ENCODE peak calls at places on chromosomes 5 and 9, in nine cellular contexts. One of them, this sample, is unnamed.

GRCh38 chr5:91885291-91886265 is 502.5 kb upstream of the ARRDC3 start:
- DNase-seq in brain microvascular endothelial cell: peak
- DNase-seq in sigmoid colon: no peak
- DNase-seq in aorta: no peak
- DNase-seq in A549: no peak
- DNase-seq in upper lobe of right lung: no peak
- DNase-seq in BE2C: no peak
- DNase-seq in ovary: no peak
- DNase-seq in Peyer's patch: no peak
- DNase-seq in this sample: no peak

GRCh38 chr9:123434619-123435240 is 78.7 kb downstream of the CRB2 start:
- DNase-seq in brain microvascular endothelial cell: peak
- DNase-seq in upper lobe of right lung: peak
- DNase-seq in ovary: no peak
- DNase-seq in Peyer's patch: no peak
- DNase-seq in aorta: no peak
- DNase-seq in A549: peak
- DNase-seq in BE2C: no peak
- DNase-seq in sigmoid colon: peak
- DNase-seq in this sample: peak

GRCh38 chr5:43061352-43061751 is 21.2 kb upstream of the ANXA2R start:
- DNase-seq in aorta: no peak
- DNase-seq in upper lobe of right lung: no peak
- DNase-seq in brain microvascular endothelial cell: no peak
- DNase-seq in ovary: no peak
- DNase-seq in sigmoid colon: no peak
- DNase-seq in BE2C: no peak
- DNase-seq in Peyer's patch: no peak
- DNase-seq in A549: no peak
- DNase-seq in this sample: no peak

GRCh38 chr5:181221792-181222629 is 1.1 kb upstream of the TRIM41 start:
- DNase-seq in A549: peak
- DNase-seq in sigmoid colon: peak
- DNase-seq in brain microvascular endothelial cell: peak
- DNase-seq in Peyer's patch: peak
- DNase-seq in ovary: peak
- DNase-seq in upper lobe of right lung: peak
- DNase-seq in BE2C: peak
- DNase-seq in aorta: peak
- DNase-seq in this sample: peak

GRCh38 chr5:36692791-36693763 is 86.7 kb downstream of the SLC1A3 start:
- DNase-seq in aorta: peak
- DNase-seq in upper lobe of right lung: peak
- DNase-seq in brain microvascular endothelial cell: peak
- DNase-seq in A549: peak
- DNase-seq in ovary: peak
- DNase-seq in sigmoid colon: peak
- DNase-seq in Peyer's patch: peak
- DNase-seq in BE2C: peak
- DNase-seq in this sample: peak

GRCh38 chr5:74949976-74950375 is 83.8 kb upstream of the FAM169A start:
- DNase-seq in upper lobe of right lung: no peak
- DNase-seq in sigmoid colon: no peak
- DNase-seq in A549: no peak
- DNase-seq in aorta: no peak
- DNase-seq in brain microvascular endothelial cell: no peak
- DNase-seq in BE2C: no peak
- DNase-seq in ovary: no peak
- DNase-seq in Peyer's patch: no peak
- DNase-seq in this sample: no peak

GRCh38 chr5:179549973-179550510 is 312 bp upstream of the RUFY1 start:
- DNase-seq in sigmoid colon: no peak
- DNase-seq in BE2C: no peak
- DNase-seq in ovary: no peak
- DNase-seq in brain microvascular endothelial cell: peak
- DNase-seq in A549: no peak
- DNase-seq in Peyer's patch: no peak
- DNase-seq in upper lobe of right lung: no peak
- DNase-seq in aorta: peak
- DNase-seq in this sample: peak

GRCh38 chr9:13759624-13760023 is 480.1 kb upstream of the MPDZ start:
- DNase-seq in sigmoid colon: no peak
- DNase-seq in brain microvascular endothelial cell: no peak
- DNase-seq in upper lobe of right lung: no peak
- DNase-seq in BE2C: no peak
- DNase-seq in ovary: no peak
- DNase-seq in A549: no peak
- DNase-seq in Peyer's patch: no peak
- DNase-seq in aorta: no peak
- DNase-seq in this sample: no peak

GRCh38 chr5:151055336-151055735 is 25.5 kb downstream of the TNIP1 start:
- DNase-seq in brain microvascular endothelial cell: no peak
- DNase-seq in sigmoid colon: no peak
- DNase-seq in Peyer's patch: peak
- DNase-seq in BE2C: no peak
- DNase-seq in ovary: no peak
- DNase-seq in aorta: no peak
- DNase-seq in A549: no peak
- DNase-seq in upper lobe of right lung: peak
- DNase-seq in this sample: no peak

GRCh38 chr5:98769256-98770157 is 4.0 kb upstream of the RGMB start:
- DNase-seq in A549: peak
- DNase-seq in upper lobe of right lung: peak
- DNase-seq in BE2C: peak
- DNase-seq in ovary: peak
- DNase-seq in brain microvascular endothelial cell: peak
- DNase-seq in Peyer's patch: peak
- DNase-seq in sigmoid colon: peak
- DNase-seq in aorta: peak
- DNase-seq in this sample: peak

GRCh38 chr9:127336708-127337352 is 60.1 kb upstream of the SLC2A8 start:
- DNase-seq in sigmoid colon: peak
- DNase-seq in BE2C: peak
- DNase-seq in Peyer's patch: no peak
- DNase-seq in brain microvascular endothelial cell: peak
- DNase-seq in A549: peak
- DNase-seq in upper lobe of right lung: no peak
- DNase-seq in aorta: peak
- DNase-seq in ovary: peak
- DNase-seq in this sample: no peak

GRCh38 chr9:38687389-38687842 is 32.5 kb downstream of the FAM240B start:
- DNase-seq in sigmoid colon: peak
- DNase-seq in aorta: peak
- DNase-seq in upper lobe of right lung: peak
- DNase-seq in brain microvascular endothelial cell: no peak
- DNase-seq in BE2C: no peak
- DNase-seq in Peyer's patch: peak
- DNase-seq in A549: peak
- DNase-seq in ovary: no peak
- DNase-seq in this sample: no peak

GRCh38 chr5:55533806-55534435 is 843 bp downstream of the PLPP1 start:
- DNase-seq in BE2C: peak
- DNase-seq in aorta: no peak
- DNase-seq in brain microvascular endothelial cell: peak
- DNase-seq in upper lobe of right lung: no peak
- DNase-seq in Peyer's patch: no peak
- DNase-seq in A549: peak
- DNase-seq in sigmoid colon: no peak
- DNase-seq in ovary: no peak
- DNase-seq in this sample: peak

GRCh38 chr5:103450333-103451061 is 112.1 kb downstream of the NUDT12 start:
- DNase-seq in A549: no peak
- DNase-seq in sigmoid colon: no peak
- DNase-seq in Peyer's patch: no peak
- DNase-seq in brain microvascular endothelial cell: peak
- DNase-seq in upper lobe of right lung: no peak
- DNase-seq in ovary: no peak
- DNase-seq in aorta: no peak
- DNase-seq in BE2C: peak
- DNase-seq in this sample: no peak

DNA sequence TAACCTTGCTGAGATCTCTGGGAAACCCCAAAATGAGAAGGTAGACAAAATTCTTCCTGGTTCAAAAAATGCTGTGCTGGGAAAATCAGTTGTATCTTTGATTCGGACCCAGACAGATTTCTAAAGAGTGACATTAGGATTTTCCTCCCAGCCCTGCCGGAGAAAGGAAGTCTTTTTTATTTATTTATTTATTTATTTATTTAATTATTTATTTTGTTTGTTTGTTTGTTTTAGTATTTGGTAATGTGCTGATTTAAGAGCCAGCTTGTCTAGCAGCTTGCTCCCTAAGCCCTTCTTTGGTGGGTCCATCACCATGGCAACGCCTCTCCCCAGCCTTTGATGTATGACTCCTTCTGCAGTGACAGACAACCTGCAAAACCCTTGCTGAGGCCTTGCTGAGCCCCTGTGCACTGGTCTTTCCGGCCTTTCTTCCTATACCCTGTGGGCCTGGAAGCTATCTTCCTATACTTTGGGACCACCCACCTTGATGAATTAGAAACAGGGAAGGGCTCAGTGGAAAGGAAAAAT is 60.6 kb upstream of the AFAP1L1 start:
- DNase-seq in Peyer's patch: no peak
- DNase-seq in aorta: no peak
- DNase-seq in upper lobe of right lung: no peak
- DNase-seq in BE2C: no peak
- DNase-seq in A549: no peak
- DNase-seq in brain microvascular endothelial cell: peak
- DNase-seq in sigmoid colon: no peak
- DNase-seq in ovary: no peak
- DNase-seq in this sample: no peak
- H3K4me3 ChIP-seq in Peyer's patch: no peak
- H3K4me3 ChIP-seq in aorta: no peak
- H3K4me3 ChIP-seq in upper lobe of right lung: no peak
- H3K4me3 ChIP-seq in BE2C: no peak
- H3K4me3 ChIP-seq in A549: no peak
- H3K4me3 ChIP-seq in brain microvascular endothelial cell: no peak
- H3K4me3 ChIP-seq in sigmoid colon: no peak
- H3K4me3 ChIP-seq in ovary: no peak
- H3K4me3 ChIP-seq in this sample: no peak

DNA sequence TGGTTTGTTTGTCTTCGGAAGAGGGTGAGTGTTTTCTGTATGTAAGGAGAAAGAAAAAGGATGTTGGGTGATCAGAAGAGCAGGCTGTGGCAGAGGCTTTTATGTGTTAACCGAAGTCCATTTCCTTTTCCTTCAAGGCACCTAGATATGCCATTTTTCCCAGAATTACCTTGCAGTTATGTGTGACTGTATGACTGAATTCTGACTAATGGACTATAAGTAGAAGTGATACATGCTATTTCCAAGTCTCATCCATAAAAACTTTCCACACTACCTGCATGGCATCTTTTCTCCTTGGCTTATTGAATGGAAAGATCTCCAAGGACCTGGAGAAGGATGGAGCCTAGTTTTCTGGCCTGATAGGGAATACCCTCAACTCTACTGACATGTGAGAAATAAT is 10.6 kb upstream of the NDUFS4 start:
- DNase-seq in Peyer's patch: no peak
- DNase-seq in sigmoid colon: no peak
- DNase-seq in ovary: no peak
- DNase-seq in upper lobe of right lung: no peak
- DNase-seq in A549: no peak
- DNase-seq in aorta: no peak
- DNase-seq in brain microvascular endothelial cell: no peak
- DNase-seq in BE2C: no peak
- DNase-seq in this sample: no peak
- H3K4me3 ChIP-seq in Peyer's patch: no peak
- H3K4me3 ChIP-seq in sigmoid colon: no peak
- H3K4me3 ChIP-seq in ovary: no peak
- H3K4me3 ChIP-seq in upper lobe of right lung: no peak
- H3K4me3 ChIP-seq in A549: no peak
- H3K4me3 ChIP-seq in aorta: no peak
- H3K4me3 ChIP-seq in brain microvascular endothelial cell: no peak
- H3K4me3 ChIP-seq in BE2C: no peak
- H3K4me3 ChIP-seq in this sample: no peak

DNA sequence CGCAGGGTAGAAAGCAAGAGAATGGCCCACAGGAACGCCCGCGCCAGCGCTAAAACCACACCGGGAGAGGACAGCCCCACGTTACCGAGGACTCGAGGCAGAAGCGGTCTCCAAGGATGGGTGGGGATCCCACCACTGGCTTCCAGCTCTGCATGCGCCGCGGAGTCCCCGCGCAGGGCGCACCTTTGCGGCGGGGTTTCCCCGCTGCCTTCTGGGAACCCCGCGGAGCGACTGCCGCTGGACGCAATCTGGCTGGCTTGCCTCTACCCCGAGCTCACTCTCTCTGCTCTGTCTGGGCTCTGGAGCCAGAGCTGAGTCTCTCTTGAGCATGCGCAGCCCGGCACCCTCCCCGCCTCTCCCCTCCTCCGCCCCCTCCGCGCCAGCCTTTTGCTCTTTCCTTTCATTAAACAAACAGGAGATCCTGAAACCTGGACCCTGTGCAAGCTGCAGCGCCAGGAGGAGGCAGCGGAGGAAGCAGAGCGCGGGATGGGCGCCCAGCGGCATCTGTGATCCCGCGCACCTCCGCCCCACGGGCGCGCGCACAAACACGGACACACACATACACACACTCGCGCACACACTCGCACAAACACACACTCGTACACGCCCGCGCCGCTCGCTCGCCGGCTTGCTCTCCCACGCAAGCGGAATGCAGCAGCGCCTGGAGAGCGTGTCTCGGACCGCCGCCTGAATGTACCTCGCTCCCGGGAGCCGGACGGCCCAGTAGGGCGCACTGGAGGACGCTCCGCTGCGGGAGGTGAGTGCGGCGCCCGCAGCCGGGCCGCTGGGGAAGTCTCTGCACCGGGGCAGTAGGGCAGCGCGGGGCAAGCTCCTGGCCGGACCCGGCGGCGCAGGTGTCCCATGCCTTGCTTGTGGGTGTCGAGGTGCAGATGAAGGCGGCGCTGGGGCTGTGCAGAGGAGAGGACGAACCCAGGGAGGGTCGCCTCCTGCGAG is at the start of gene PLPPR1:
- DNase-seq in BE2C: peak
- DNase-seq in upper lobe of right lung: peak
- DNase-seq in Peyer's patch: peak
- DNase-seq in sigmoid colon: peak
- DNase-seq in aorta: peak
- DNase-seq in brain microvascular endothelial cell: peak
- DNase-seq in ovary: peak
- DNase-seq in A549: peak
- DNase-seq in this sample: peak
- H3K4me3 ChIP-seq in BE2C: peak
- H3K4me3 ChIP-seq in upper lobe of right lung: peak
- H3K4me3 ChIP-seq in Peyer's patch: no peak
- H3K4me3 ChIP-seq in sigmoid colon: peak
- H3K4me3 ChIP-seq in aorta: peak
- H3K4me3 ChIP-seq in brain microvascular endothelial cell: peak
- H3K4me3 ChIP-seq in ovary: peak
- H3K4me3 ChIP-seq in A549: peak
- H3K4me3 ChIP-seq in this sample: peak

DNA sequence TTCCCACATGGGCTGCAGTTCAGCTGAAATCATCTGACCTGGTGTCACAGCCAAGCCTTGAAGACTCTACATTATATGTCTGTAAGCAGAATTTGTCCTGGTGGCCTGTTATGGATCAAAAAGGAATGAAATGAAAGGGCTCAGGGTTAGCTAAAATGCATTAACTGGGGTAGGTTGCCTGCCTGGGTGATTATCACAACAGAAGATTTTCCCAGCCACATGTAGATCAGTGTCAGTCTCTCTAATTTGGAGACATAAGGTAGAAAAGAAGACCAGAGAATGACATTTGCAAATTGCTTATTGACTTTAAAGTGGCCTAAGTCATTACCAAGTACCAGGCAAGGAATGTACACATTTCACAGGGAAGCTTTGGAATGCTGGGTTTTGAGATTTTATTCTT is 289.0 kb downstream of the CAAP1 start:
- DNase-seq in Peyer's patch: no peak
- DNase-seq in aorta: no peak
- DNase-seq in brain microvascular endothelial cell: no peak
- DNase-seq in upper lobe of right lung: no peak
- DNase-seq in A549: no peak
- DNase-seq in sigmoid colon: no peak
- DNase-seq in BE2C: no peak
- DNase-seq in ovary: no peak
- DNase-seq in this sample: no peak
- H3K4me3 ChIP-seq in Peyer's patch: no peak
- H3K4me3 ChIP-seq in aorta: no peak
- H3K4me3 ChIP-seq in brain microvascular endothelial cell: no peak
- H3K4me3 ChIP-seq in upper lobe of right lung: no peak
- H3K4me3 ChIP-seq in A549: no peak
- H3K4me3 ChIP-seq in sigmoid colon: no peak
- H3K4me3 ChIP-seq in BE2C: no peak
- H3K4me3 ChIP-seq in ovary: no peak
- H3K4me3 ChIP-seq in this sample: no peak